ENCODE peak calls at places on chromosomes 13 and 19, in nine cellular contexts. H is tibial nerve, L is brain microvascular endothelial cell, I is IMR-90, W is lung, Q is hepatocyte, E is neural progenitor cell, O is right atrium auricular region, Y is cardiac muscle cell. Z is an unnamed sample. For H3K27me3, the result is how much of the 10 kb centered on the place peaks cover.

GRCh38 chr19:10418281-10419199 is 1.8 kb upstream of the PDE4A start:
- DNase-seq in H (no peak), L (no peak), I (no peak), W (no peak), Q (peak), E (peak), O (no peak), Y (peak), Z (no peak)

GRCh38 chr13:110683203-110683883 is 22.6 kb downstream of the CARS2 start:
- DNase-seq in H (no peak), L (no peak), I (peak), W (no peak), Q (no peak), E (no peak), O (no peak), Y (peak), Z (no peak)

GRCh38 chr13:112069063-112069726 is 2.2 kb downstream of the SOX1 start:
- DNase-seq in H (no peak), L (no peak), I (no peak), W (no peak), Q (no peak), E (peak), O (no peak), Y (no peak), Z (no peak)

GRCh38 chr19:35644987-35645679 is 3.0 kb upstream of the COX6B1 start:
- DNase-seq in H (peak), L (peak), I (peak), W (peak), Q (peak), E (peak), O (peak), Y (peak), Z (no peak)

GRCh38 chr19:45471866-45472556 is 4.2 kb downstream of the FOSB start:
- DNase-seq in H (no peak), L (no peak), I (no peak), W (no peak), Q (no peak), E (no peak), O (no peak), Y (no peak), Z (no peak)

GRCh38 chr19:47284324-47284899 is 9.7 kb downstream of the INAFM1 start:
- DNase-seq in H (peak), L (peak), I (peak), W (no peak), Q (peak), E (peak), O (no peak), Y (peak), Z (no peak)

GRCh38 chr13:59722580-59722900 is 441.2 kb downstream of the DIAPH3 start:
- DNase-seq in H (no peak), L (no peak), I (no peak), W (no peak), Q (no peak), E (no peak), O (no peak), Y (no peak), Z (no peak)

GRCh38 chr19:8487137-8487851 is 15.1 kb downstream of the PRAM1 start:
- DNase-seq in H (peak), L (no peak), I (no peak), W (peak), Q (no peak), E (no peak), O (no peak), Y (no peak), Z (no peak)

GRCh38 chr19:18601875-18602274 is 4.7 kb downstream of the CRLF1 start:
- DNase-seq in H (no peak), L (no peak), I (no peak), W (no peak), Q (no peak), E (no peak), O (no peak), Y (no peak), Z (no peak)

GRCh38 chr13:100808848-100809247 is 134.3 kb upstream of the TMTC4 start:
- DNase-seq in H (no peak), L (no peak), I (no peak), W (no peak), Q (no peak), E (peak), O (no peak), Y (no peak), Z (no peak)

GRCh38 chr13:112545866-112546265 is 42.1 kb downstream of the TUBGCP3 start:
- DNase-seq in H (no peak), L (peak), I (peak), W (no peak), Q (peak), E (no peak), O (no peak), Y (no peak), Z (peak)

GRCh38 chr19:4144666-4145261 is 8.7 kb upstream of the CREB3L3 start:
- DNase-seq in H (no peak), L (no peak), I (peak), W (no peak), Q (peak), E (no peak), O (no peak), Y (no peak), Z (no peak)

GRCh38 chr13:31045621-31046081 is 113.2 kb downstream of the TEX26 start:
- DNase-seq in H (no peak), L (peak), I (peak), W (peak), Q (peak), E (no peak), O (peak), Y (no peak), Z (peak)

GRCh38 chr19:58401825-58402433 is 6.5 kb downstream of the RNF225 start:
- DNase-seq in H (no peak), L (no peak), I (no peak), W (no peak), Q (no peak), E (no peak), O (no peak), Y (no peak), Z (no peak)

GRCh38 chr19:54142166-54142780 is 4.7 kb downstream of the CNOT3 start:
- DNase-seq in H (no peak), L (no peak), I (peak), W (no peak), Q (no peak), E (no peak), O (no peak), Y (no peak), Z (no peak)

GRCh38 chr19:56141416-56141992 is 417 bp downstream of the ZNF444 start:
- DNase-seq in H (no peak), L (no peak), I (no peak), W (no peak), Q (peak), E (peak), O (no peak), Y (peak), Z (no peak)

GRCh38 chr19:33624586-33625153 is 2.9 kb downstream of the CHST8 start:
- DNase-seq in H (no peak), L (no peak), I (no peak), W (no peak), Q (no peak), E (no peak), O (no peak), Y (no peak), Z (no peak)

GRCh38 chr19:33621811-33622504 is at the start of gene CHST8:
- DNase-seq in H (no peak), L (no peak), I (no peak), W (no peak), Q (peak), E (peak), O (no peak), Y (peak), Z (no peak)

GRCh38 chr19:33621065-33621785 is 528 bp upstream of the CHST8 start:
- DNase-seq in H (no peak), L (no peak), I (no peak), W (no peak), Q (no peak), E (no peak), O (no peak), Y (no peak), Z (no peak)

GRCh38 chr19:33622505-33622808 is 704 bp downstream of the CHST8 start:
- DNase-seq in H (no peak), L (no peak), I (no peak), W (no peak), Q (no peak), E (peak), O (no peak), Y (peak), Z (no peak)

GRCh38 chr19:33622809-33623511 is 1.2 kb downstream of the CHST8 start:
- DNase-seq in H (no peak), L (no peak), I (no peak), W (no peak), Q (no peak), E (peak), O (no peak), Y (peak), Z (no peak)
- H3K4me3 ChIP-seq in H (peak), L (peak), I (no peak), W (no peak), Q (no peak), E (peak), O (peak), Y (peak), Z (no peak)

GRCh38 chr13:52092087-52092486 is 36.8 kb downstream of the NEK5 start:
- DNase-seq in H (no peak), L (no peak), I (no peak), W (no peak), Q (no peak), E (no peak), O (no peak), Y (no peak), Z (no peak)
- TF ChIP-seq CTCF in H (no peak), L (no peak), I (no peak), W (no peak), Q (no peak), E (no peak), O (no peak), Y (no peak), Z (no peak)

GRCh38 chr13:65855276-65855675 is 1374.9 kb downstream of the PCDH9 start:
- DNase-seq in H (no peak), L (no peak), I (peak), W (no peak), Q (no peak), E (no peak), O (no peak), Y (no peak), Z (no peak)
- H3K27me3 ChIP-seq in H (under half), L (under half), I (under half), W (under half), Q (under half), E (under half), O (under half), Y (under half), Z (under half)

GRCh38 chr13:99301056-99301838 is 6.0 kb downstream of the GPR183 start:
- DNase-seq in H (no peak), L (no peak), I (no peak), W (no peak), Q (no peak), E (no peak), O (no peak), Y (no peak), Z (no peak)
- H3K4me3 ChIP-seq in H (no peak), L (no peak), I (no peak), W (no peak), Q (no peak), E (no peak), O (no peak), Y (no peak), Z (no peak)

GRCh38 chr13:107370036-107370785 is 802.3 kb upstream of the ARGLU1 start:
- DNase-seq in H (no peak), L (peak), I (peak), W (no peak), Q (no peak), E (no peak), O (no peak), Y (no peak), Z (no peak)

GRCh38 chr13:107375701-107376350 is 807.9 kb upstream of the ARGLU1 start:
- DNase-seq in H (no peak), L (no peak), I (no peak), W (no peak), Q (no peak), E (no peak), O (no peak), Y (no peak), Z (no peak)

GRCh38 chr13:107376393-107377085 is 808.6 kb upstream of the ARGLU1 start:
- DNase-seq in H (no peak), L (no peak), I (peak), W (no peak), Q (no peak), E (no peak), O (no peak), Y (no peak), Z (no peak)

GRCh38 chr13:107374038-107374437 is 806.1 kb upstream of the ARGLU1 start:
- DNase-seq in H (no peak), L (no peak), I (peak), W (no peak), Q (no peak), E (no peak), O (no peak), Y (no peak), Z (no peak)

GRCh38 chr13:107373551-107373950 is 805.6 kb upstream of the ARGLU1 start:
- DNase-seq in H (no peak), L (peak), I (peak), W (no peak), Q (peak), E (peak), O (no peak), Y (peak), Z (no peak)
- TF ChIP-seq CTCF in H (peak), L (peak), I (peak), W (no peak), Q (peak), E (peak), O (peak), Y (peak), Z (no peak)